ENCODE peak calls at places on chromosome 11, in six cellular contexts. Q is esophagus muscularis mucosa, V is psoas muscle, G is esophagus squamous epithelium, S is heart right ventricle, Y is pancreas. P is an unnamed sample.

GRCh38 chr11:116513894-116514293 is 258.9 kb downstream of the BUD13 start:
- DNase-seq in Q (no peak), V (no peak), G (no peak), S (peak; percentile 12), Y (no peak), P (peak; percentile 57)

GRCh38 chr11:13104619-13105236 is 95.6 kb downstream of the RASSF10 start:
- DNase-seq in Q (no peak), V (no peak), G (no peak), S (peak; percentile 19), Y (no peak), P (no peak)

GRCh38 chr11:65637794-65638317 is at the start of gene SIPA1:
- DNase-seq in Q (no peak), V (peak; percentile 87), G (no peak), S (peak; percentile 83), Y (peak; percentile 90), P (peak; percentile 30)

GRCh38 chr11:100823360-100823759 is 136.3 kb downstream of the ARHGAP42 start:
- DNase-seq in Q (no peak), V (no peak), G (no peak), S (no peak), Y (no peak), P (no peak)

GRCh38 chr11:28243596-28243995 is 135.4 kb downstream of the METTL15 start:
- DNase-seq in Q (no peak), V (no peak), G (no peak), S (no peak), Y (no peak), P (no peak)

GRCh38 chr11:19777032-19777341 is 64.3 kb downstream of the NAV2 start:
- DNase-seq in Q (no peak), V (no peak), G (no peak), S (no peak), Y (peak; percentile 81), P (no peak)

GRCh38 chr11:38060930-38061329 is 1462.9 kb upstream of the RAG2 start:
- DNase-seq in Q (no peak), V (no peak), G (no peak), S (no peak), Y (no peak), P (no peak)

GRCh38 chr11:112874959-112875358 is 86.3 kb upstream of the NCAM1 start:
- DNase-seq in Q (no peak), V (no peak), G (no peak), S (no peak), Y (no peak), P (no peak)

GRCh38 chr11:78957481-78958245 is 383.0 kb upstream of the NARS2 start:
- DNase-seq in Q (no peak), V (no peak), G (no peak), S (no peak), Y (no peak), P (no peak)

GRCh38 chr11:12100886-12101285 is 9.5 kb upstream of the MICAL2 start:
- DNase-seq in Q (no peak), V (no peak), G (no peak), S (no peak), Y (no peak), P (no peak)
- TF ChIP-seq CTCF in Q (no peak), V (no peak), G (no peak), S (no peak), Y (no peak), P (no peak)

GRCh38 chr11:82903843-82904586 is 2.5 kb downstream of the DDIAS start:
- DNase-seq in Q (no peak), V (no peak), G (no peak), S (no peak), Y (no peak), P (no peak)

GRCh38 chr11:82900277-82901164 is at the start of gene PRCP:
- DNase-seq in Q (peak; percentile 97), V (peak; percentile 95), G (peak; percentile 54), S (peak; percentile 94), Y (peak; percentile 97), P (peak; percentile 88)

GRCh38 chr11:82902086-82902485 is 550 bp downstream of the DDIAS start:
- DNase-seq in Q (no peak), V (no peak), G (no peak), S (no peak), Y (no peak), P (no peak)

GRCh38 chr11:82901165-82901938 is at the start of gene DDIAS:
- DNase-seq in Q (peak; percentile 99), V (peak; percentile 97), G (peak; percentile 84), S (peak; percentile 96), Y (peak; percentile 93), P (peak; percentile 99)

DNA sequence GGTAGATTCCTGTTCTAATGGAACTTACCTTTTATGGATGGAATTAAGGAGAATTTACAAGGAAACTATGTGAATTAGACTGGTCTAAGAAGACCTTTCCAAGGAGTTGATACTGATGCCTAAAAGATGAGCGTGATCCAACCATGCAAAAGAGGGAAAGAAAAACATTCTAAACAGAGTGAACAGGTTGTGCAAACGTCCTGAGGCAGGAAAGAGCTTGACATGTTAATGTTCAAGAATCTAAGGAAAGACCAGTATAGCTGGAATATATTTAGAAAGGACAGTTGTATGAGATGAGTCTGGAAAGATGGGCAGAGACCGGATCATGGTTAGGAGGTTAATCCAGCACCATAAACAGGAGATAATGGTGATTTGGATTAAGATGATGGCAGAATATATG is 1.3 kb downstream of the DDIAS start:
- DNase-seq in Q (no peak), V (no peak), G (no peak), S (no peak), Y (no peak), P (no peak)
- H3K4me3 ChIP-seq in Q (no peak overlapping the region), V (no peak overlapping the region), G (no peak overlapping the region), S (no peak overlapping the region), Y (no peak overlapping the region), P (peak overlapping the region; percentile 86)

DNA sequence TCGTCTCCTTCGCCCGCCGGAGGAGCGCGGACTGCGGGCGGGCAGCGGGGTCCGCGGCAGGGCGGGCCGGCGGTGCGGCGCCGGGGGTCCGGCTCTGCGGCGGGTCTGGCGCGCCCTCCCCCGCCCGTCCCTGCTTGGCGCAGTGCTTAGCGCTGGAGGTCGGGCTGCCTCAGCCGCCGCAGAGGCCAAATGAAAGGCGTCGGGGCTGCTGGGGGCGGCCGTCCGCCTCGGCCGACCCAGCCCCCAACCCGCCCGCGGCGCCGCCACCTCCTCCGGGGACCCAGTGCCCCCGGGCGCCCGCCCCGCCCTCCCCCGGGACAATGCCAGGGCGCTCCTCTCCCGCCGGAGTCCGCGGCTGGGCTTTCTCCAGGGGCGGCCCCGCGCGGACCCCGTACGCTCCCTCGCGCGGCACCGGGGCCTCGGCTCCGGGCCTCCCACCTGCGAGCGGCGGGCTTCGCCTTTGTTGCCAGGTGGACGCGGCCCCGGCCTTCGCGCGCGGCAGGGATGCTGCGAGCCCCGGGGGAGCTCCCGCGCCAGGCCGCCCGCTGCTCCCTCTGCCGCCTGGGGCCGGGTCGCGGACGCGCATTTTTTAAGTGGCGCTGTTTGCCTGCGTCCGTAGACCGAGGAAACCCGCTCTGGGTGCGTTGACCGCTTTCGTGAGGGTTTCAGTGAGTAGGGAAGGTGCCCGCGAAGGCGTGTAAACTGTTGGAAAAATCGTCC is 575 bp downstream of the APLP2 start:
- DNase-seq in Q (no peak), V (peak; percentile 66), G (no peak), S (no peak), Y (peak; percentile 73), P (no peak)
- TF ChIP-seq CTCF in Q (no peak), V (no peak), G (no peak), S (no peak), Y (no peak), P (peak; percentile 27)

GRCh38 chr11:83681045-83681781 is 395.0 kb upstream of the CCDC90B start:
- DNase-seq in Q (no peak), V (no peak), G (no peak), S (no peak), Y (no peak), P (peak; percentile 21)
- H3K4me3 ChIP-seq in Q (no peak overlapping the region), V (peak overlapping the region; percentile 14), G (peak overlapping the region; percentile 6), S (no peak overlapping the region), Y (no peak overlapping the region), P (peak overlapping the region; percentile 36)

DNA sequence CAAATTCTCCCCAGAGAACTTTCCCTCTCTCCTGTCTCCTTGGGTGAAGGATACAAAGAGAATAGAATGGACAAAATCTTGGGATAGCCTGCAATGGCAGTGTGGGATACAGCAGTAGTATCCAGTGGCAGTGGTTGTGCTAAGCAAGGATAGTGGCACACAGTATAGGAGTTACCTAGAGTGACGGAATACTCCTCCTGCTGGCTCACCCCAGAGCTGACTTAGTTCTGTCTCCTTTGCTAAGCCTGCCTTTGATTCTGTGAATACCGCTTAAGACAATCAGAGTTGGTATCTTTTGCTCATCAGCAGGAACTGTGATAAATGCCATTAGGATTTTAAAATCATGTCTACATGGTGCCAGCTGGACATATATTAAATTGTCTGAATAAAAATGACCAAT is 404.3 kb downstream of the JRKL start:
- DNase-seq in Q (no peak), V (no peak), G (no peak), S (no peak), Y (no peak), P (no peak)
- TF ChIP-seq CTCF in Q (no peak), V (no peak), G (no peak), S (no peak), Y (no peak), P (peak; percentile 34)

GRCh38 chr11:111557425-111558111 is 17.0 kb downstream of the LAYN start:
- DNase-seq in Q (no peak), V (no peak), G (no peak), S (no peak), Y (no peak), P (no peak)
- H3K4me3 ChIP-seq in Q (no peak overlapping the region), V (no peak overlapping the region), G (no peak overlapping the region), S (no peak overlapping the region), Y (no peak overlapping the region), P (no peak overlapping the region)

GRCh38 chr11:72692498-72693237 is 18.4 kb upstream of the PDE2A start:
- DNase-seq in Q (no peak), V (peak; percentile 45), G (no peak), S (no peak), Y (no peak), P (no peak)

GRCh38 chr11:72695354-72695753 is 21.1 kb upstream of the PDE2A start:
- DNase-seq in Q (no peak), V (no peak), G (no peak), S (no peak), Y (no peak), P (no peak)

GRCh38 chr11:72696866-72697428 is 22.7 kb upstream of the PDE2A start:
- DNase-seq in Q (no peak), V (peak; percentile 88), G (no peak), S (no peak), Y (peak; percentile 57), P (no peak)

GRCh38 chr11:72697814-72698213 is 23.6 kb upstream of the PDE2A start:
- DNase-seq in Q (no peak), V (no peak), G (no peak), S (no peak), Y (peak; percentile 56), P (no peak)

DNA sequence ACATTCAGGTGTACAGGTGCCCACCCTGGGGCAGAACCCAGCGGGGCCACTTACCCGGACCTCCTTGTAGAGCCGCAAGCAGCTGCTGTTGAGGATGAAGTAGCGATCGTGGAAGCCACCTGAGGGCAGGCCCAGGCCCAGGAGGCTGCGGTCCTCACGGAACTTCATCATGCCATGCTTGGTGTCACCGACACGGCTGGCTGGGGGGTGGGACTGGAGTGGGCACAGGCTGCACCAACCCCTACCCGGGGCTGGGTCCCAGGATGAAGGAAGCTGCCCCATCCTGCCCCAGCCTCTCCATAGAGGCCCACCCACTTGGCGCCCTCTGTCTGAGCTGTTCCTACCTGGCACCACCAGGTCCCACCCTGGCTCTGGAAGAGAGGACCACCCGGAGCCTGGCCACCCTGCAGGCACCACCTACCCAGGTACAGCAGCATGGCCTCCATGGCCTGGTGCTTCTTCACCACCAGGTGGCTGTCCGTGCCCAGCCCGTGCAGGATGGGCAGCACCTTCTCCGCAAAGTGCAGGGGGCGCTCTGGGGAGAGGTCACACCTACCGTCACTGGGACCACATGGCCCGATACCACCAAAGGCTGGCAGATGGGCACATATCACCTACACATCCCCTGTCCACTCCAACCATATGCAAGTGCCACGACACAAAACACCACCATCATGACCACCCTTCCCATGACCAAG is 19.2 kb upstream of the PDE2A start:
- DNase-seq in Q (no peak), V (peak; percentile 54), G (no peak), S (no peak), Y (no peak), P (no peak)
- TF ChIP-seq CTCF in Q (no peak), V (no peak), G (no peak), S (no peak), Y (no peak), P (peak; percentile 3)